ENCODE peak calls at places on chromosomes 13 and 19, in eight cellular contexts. One of them, this sample, is unnamed.

GRCh38 chr19:52936958-52937334 is 13.7 kb upstream of the ZNF888 start:
- DNase-seq in ovary: no peak
- DNase-seq in T-cell: no peak
- DNase-seq in BE2C: no peak
- DNase-seq in stimulated activated CD8-positive, alpha-beta memory T cell treated with anti-CD3 and anti-CD28 coated beads, Interleukin-15, amount 100 ng/mL, for 4 hours: no peak
- DNase-seq in skeletal muscle cell: no peak
- DNase-seq in type B pancreatic cell: no peak
- DNase-seq in substantia nigra: no peak
- DNase-seq in this sample: no peak

GRCh38 chr19:46731007-46731501 is 14.1 kb upstream of the PRKD2 start:
- DNase-seq in substantia nigra: no peak
- DNase-seq in BE2C: peak
- DNase-seq in type B pancreatic cell: no peak
- DNase-seq in T-cell: no peak
- DNase-seq in skeletal muscle cell: peak
- DNase-seq in stimulated activated CD8-positive, alpha-beta memory T cell treated with anti-CD3 and anti-CD28 coated beads, Interleukin-15, amount 100 ng/mL, for 4 hours: no peak
- DNase-seq in ovary: no peak
- DNase-seq in this sample: no peak

GRCh38 chr13:104984296-104984818 is 1551.1 kb downstream of the EFNB2 start:
- DNase-seq in skeletal muscle cell: peak
- DNase-seq in substantia nigra: no peak
- DNase-seq in type B pancreatic cell: no peak
- DNase-seq in BE2C: peak
- DNase-seq in ovary: no peak
- DNase-seq in T-cell: peak
- DNase-seq in stimulated activated CD8-positive, alpha-beta memory T cell treated with anti-CD3 and anti-CD28 coated beads, Interleukin-15, amount 100 ng/mL, for 4 hours: no peak
- DNase-seq in this sample: no peak

GRCh38 chr19:17281391-17282304 is at the start of gene ANKLE1:
- DNase-seq in stimulated activated CD8-positive, alpha-beta memory T cell treated with anti-CD3 and anti-CD28 coated beads, Interleukin-15, amount 100 ng/mL, for 4 hours: no peak
- DNase-seq in BE2C: no peak
- DNase-seq in T-cell: no peak
- DNase-seq in skeletal muscle cell: no peak
- DNase-seq in type B pancreatic cell: no peak
- DNase-seq in substantia nigra: no peak
- DNase-seq in ovary: peak
- DNase-seq in this sample: no peak

GRCh38 chr19:15264061-15264932 is 32.0 kb upstream of the EPHX3 start:
- DNase-seq in type B pancreatic cell: peak
- DNase-seq in BE2C: peak
- DNase-seq in T-cell: peak
- DNase-seq in skeletal muscle cell: no peak
- DNase-seq in ovary: peak
- DNase-seq in stimulated activated CD8-positive, alpha-beta memory T cell treated with anti-CD3 and anti-CD28 coated beads, Interleukin-15, amount 100 ng/mL, for 4 hours: peak
- DNase-seq in substantia nigra: peak
- DNase-seq in this sample: peak

GRCh38 chr13:53691417-53691816 is 662.8 kb downstream of the OLFM4 start:
- DNase-seq in skeletal muscle cell: no peak
- DNase-seq in BE2C: no peak
- DNase-seq in ovary: no peak
- DNase-seq in substantia nigra: no peak
- DNase-seq in T-cell: no peak
- DNase-seq in stimulated activated CD8-positive, alpha-beta memory T cell treated with anti-CD3 and anti-CD28 coated beads, Interleukin-15, amount 100 ng/mL, for 4 hours: no peak
- DNase-seq in type B pancreatic cell: no peak
- DNase-seq in this sample: no peak

GRCh38 chr13:85313761-85314503 is 485.3 kb downstream of the SLITRK6 start:
- DNase-seq in skeletal muscle cell: no peak
- DNase-seq in substantia nigra: no peak
- DNase-seq in T-cell: no peak
- DNase-seq in type B pancreatic cell: no peak
- DNase-seq in BE2C: peak
- DNase-seq in stimulated activated CD8-positive, alpha-beta memory T cell treated with anti-CD3 and anti-CD28 coated beads, Interleukin-15, amount 100 ng/mL, for 4 hours: no peak
- DNase-seq in ovary: no peak
- DNase-seq in this sample: no peak

GRCh38 chr19:29285878-29286277 is 72.9 kb upstream of the UQCRFS1 start:
- DNase-seq in T-cell: no peak
- DNase-seq in type B pancreatic cell: no peak
- DNase-seq in BE2C: peak
- DNase-seq in substantia nigra: no peak
- DNase-seq in ovary: no peak
- DNase-seq in stimulated activated CD8-positive, alpha-beta memory T cell treated with anti-CD3 and anti-CD28 coated beads, Interleukin-15, amount 100 ng/mL, for 4 hours: no peak
- DNase-seq in skeletal muscle cell: no peak
- DNase-seq in this sample: no peak

GRCh38 chr19:27774337-27774736 is 1438.6 kb downstream of the UQCRFS1 start:
- DNase-seq in substantia nigra: no peak
- DNase-seq in ovary: no peak
- DNase-seq in type B pancreatic cell: no peak
- DNase-seq in skeletal muscle cell: no peak
- DNase-seq in stimulated activated CD8-positive, alpha-beta memory T cell treated with anti-CD3 and anti-CD28 coated beads, Interleukin-15, amount 100 ng/mL, for 4 hours: no peak
- DNase-seq in T-cell: no peak
- DNase-seq in BE2C: peak
- DNase-seq in this sample: no peak

GRCh38 chr13:99086869-99087129 is 108.9 kb upstream of the DOCK9 start:
- DNase-seq in skeletal muscle cell: no peak
- DNase-seq in ovary: peak
- DNase-seq in stimulated activated CD8-positive, alpha-beta memory T cell treated with anti-CD3 and anti-CD28 coated beads, Interleukin-15, amount 100 ng/mL, for 4 hours: no peak
- DNase-seq in substantia nigra: no peak
- DNase-seq in BE2C: peak
- DNase-seq in type B pancreatic cell: no peak
- DNase-seq in T-cell: peak
- DNase-seq in this sample: no peak

GRCh38 chr13:94968040-94968756 is 255.9 kb upstream of the SOX21 start:
- DNase-seq in type B pancreatic cell: peak
- DNase-seq in substantia nigra: peak
- DNase-seq in BE2C: peak
- DNase-seq in T-cell: no peak
- DNase-seq in stimulated activated CD8-positive, alpha-beta memory T cell treated with anti-CD3 and anti-CD28 coated beads, Interleukin-15, amount 100 ng/mL, for 4 hours: no peak
- DNase-seq in skeletal muscle cell: no peak
- DNase-seq in ovary: peak
- DNase-seq in this sample: no peak

GRCh38 chr19:18894254-18895037 is 1.5 kb downstream of the CERS1 start:
- DNase-seq in stimulated activated CD8-positive, alpha-beta memory T cell treated with anti-CD3 and anti-CD28 coated beads, Interleukin-15, amount 100 ng/mL, for 4 hours: no peak
- DNase-seq in BE2C: peak
- DNase-seq in T-cell: no peak
- DNase-seq in substantia nigra: peak
- DNase-seq in ovary: peak
- DNase-seq in type B pancreatic cell: no peak
- DNase-seq in skeletal muscle cell: peak
- DNase-seq in this sample: no peak